ENCODE peak calls at places on chromosomes 1 and 21, in nine cellular contexts. One of them, this sample, is unnamed.

GRCh38 chr1:178196631-178197030 is 102.7 kb downstream of the RASAL2 start:
- DNase-seq in cardiac muscle cell: no peak
- DNase-seq in stomach: no peak
- DNase-seq in fibroblast of mammary gland: no peak
- DNase-seq in neural crest cell: no peak
- DNase-seq in A549: no peak
- DNase-seq in tibial nerve: no peak
- DNase-seq in dorsolateral prefrontal cortex: no peak
- DNase-seq in mesothelial cell of epicardium: no peak
- DNase-seq in this sample: no peak

GRCh38 chr1:145845514-145846161 is at the start of gene NUDT17:
- DNase-seq in cardiac muscle cell: peak
- DNase-seq in stomach: peak
- DNase-seq in fibroblast of mammary gland: peak
- DNase-seq in neural crest cell: peak
- DNase-seq in A549: peak
- DNase-seq in tibial nerve: peak
- DNase-seq in dorsolateral prefrontal cortex: peak
- DNase-seq in mesothelial cell of epicardium: peak
- DNase-seq in this sample: peak

GRCh38 chr21:35457097-35457496 is 408.0 kb upstream of the RUNX1 start:
- DNase-seq in cardiac muscle cell: no peak
- DNase-seq in stomach: no peak
- DNase-seq in fibroblast of mammary gland: no peak
- DNase-seq in neural crest cell: no peak
- DNase-seq in A549: no peak
- DNase-seq in tibial nerve: no peak
- DNase-seq in dorsolateral prefrontal cortex: no peak
- DNase-seq in mesothelial cell of epicardium: no peak
- DNase-seq in this sample: no peak

GRCh38 chr1:234065794-234066447 is 161.4 kb downstream of the SLC35F3 start:
- DNase-seq in cardiac muscle cell: peak
- DNase-seq in stomach: peak
- DNase-seq in fibroblast of mammary gland: peak
- DNase-seq in neural crest cell: peak
- DNase-seq in A549: peak
- DNase-seq in tibial nerve: peak
- DNase-seq in dorsolateral prefrontal cortex: peak
- DNase-seq in mesothelial cell of epicardium: peak
- DNase-seq in this sample: peak

GRCh38 chr1:179144621-179145020 is 62.8 kb downstream of the TOR3A start:
- DNase-seq in cardiac muscle cell: no peak
- DNase-seq in stomach: no peak
- DNase-seq in fibroblast of mammary gland: peak
- DNase-seq in neural crest cell: no peak
- DNase-seq in A549: no peak
- DNase-seq in tibial nerve: no peak
- DNase-seq in dorsolateral prefrontal cortex: no peak
- DNase-seq in mesothelial cell of epicardium: no peak
- DNase-seq in this sample: no peak

GRCh38 chr1:73040811-73041210 is 758.5 kb upstream of the NEGR1 start:
- DNase-seq in cardiac muscle cell: no peak
- DNase-seq in stomach: no peak
- DNase-seq in fibroblast of mammary gland: no peak
- DNase-seq in neural crest cell: no peak
- DNase-seq in A549: no peak
- DNase-seq in tibial nerve: no peak
- DNase-seq in dorsolateral prefrontal cortex: no peak
- DNase-seq in mesothelial cell of epicardium: no peak
- DNase-seq in this sample: no peak

GRCh38 chr1:202247837-202248795 is 54.5 kb downstream of the LGR6 start:
- DNase-seq in cardiac muscle cell: no peak
- DNase-seq in stomach: no peak
- DNase-seq in fibroblast of mammary gland: no peak
- DNase-seq in neural crest cell: no peak
- DNase-seq in A549: no peak
- DNase-seq in tibial nerve: no peak
- DNase-seq in dorsolateral prefrontal cortex: no peak
- DNase-seq in mesothelial cell of epicardium: no peak
- DNase-seq in this sample: no peak

GRCh38 chr1:92759361-92759760 is 25.5 kb downstream of the EVI5 start:
- DNase-seq in cardiac muscle cell: no peak
- DNase-seq in stomach: no peak
- DNase-seq in fibroblast of mammary gland: peak
- DNase-seq in neural crest cell: no peak
- DNase-seq in A549: no peak
- DNase-seq in tibial nerve: no peak
- DNase-seq in dorsolateral prefrontal cortex: no peak
- DNase-seq in mesothelial cell of epicardium: no peak
- DNase-seq in this sample: no peak

GRCh38 chr21:45021428-45022347 is 52.7 kb upstream of the ADARB1 start:
- DNase-seq in cardiac muscle cell: no peak
- DNase-seq in stomach: no peak
- DNase-seq in fibroblast of mammary gland: no peak
- DNase-seq in neural crest cell: peak
- DNase-seq in A549: no peak
- DNase-seq in tibial nerve: no peak
- DNase-seq in dorsolateral prefrontal cortex: no peak
- DNase-seq in mesothelial cell of epicardium: no peak
- DNase-seq in this sample: peak

GRCh38 chr1:202439308-202439707 is 90.8 kb downstream of the PPP1R12B start:
- DNase-seq in cardiac muscle cell: no peak
- DNase-seq in stomach: no peak
- DNase-seq in fibroblast of mammary gland: no peak
- DNase-seq in neural crest cell: no peak
- DNase-seq in A549: no peak
- DNase-seq in tibial nerve: no peak
- DNase-seq in dorsolateral prefrontal cortex: no peak
- DNase-seq in mesothelial cell of epicardium: peak
- DNase-seq in this sample: no peak

GRCh38 chr1:38508272-38508671 is 351.3 kb downstream of the RRAGC start:
- DNase-seq in cardiac muscle cell: no peak
- DNase-seq in stomach: no peak
- DNase-seq in fibroblast of mammary gland: no peak
- DNase-seq in neural crest cell: no peak
- DNase-seq in A549: no peak
- DNase-seq in tibial nerve: no peak
- DNase-seq in dorsolateral prefrontal cortex: no peak
- DNase-seq in mesothelial cell of epicardium: no peak
- DNase-seq in this sample: no peak

GRCh38 chr1:237205400-237206064 is 163.5 kb downstream of the RYR2 start:
- DNase-seq in cardiac muscle cell: no peak
- DNase-seq in stomach: no peak
- DNase-seq in fibroblast of mammary gland: peak
- DNase-seq in neural crest cell: no peak
- DNase-seq in A549: peak
- DNase-seq in tibial nerve: no peak
- DNase-seq in dorsolateral prefrontal cortex: no peak
- DNase-seq in mesothelial cell of epicardium: no peak
- DNase-seq in this sample: no peak

GRCh38 chr1:160309183-160309535 is 24.2 kb upstream of the PEX19 start:
- DNase-seq in cardiac muscle cell: no peak
- DNase-seq in stomach: no peak
- DNase-seq in fibroblast of mammary gland: peak
- DNase-seq in neural crest cell: no peak
- DNase-seq in A549: no peak
- DNase-seq in tibial nerve: no peak
- DNase-seq in dorsolateral prefrontal cortex: no peak
- DNase-seq in mesothelial cell of epicardium: no peak
- DNase-seq in this sample: no peak

GRCh38 chr1:208445710-208446702 is 201.8 kb upstream of the PLXNA2 start:
- DNase-seq in cardiac muscle cell: no peak
- DNase-seq in stomach: no peak
- DNase-seq in fibroblast of mammary gland: no peak
- DNase-seq in neural crest cell: no peak
- DNase-seq in A549: peak
- DNase-seq in tibial nerve: no peak
- DNase-seq in dorsolateral prefrontal cortex: no peak
- DNase-seq in mesothelial cell of epicardium: no peak
- DNase-seq in this sample: no peak

GRCh38 chr1:30759718-30760281 is 2.2 kb upstream of the LAPTM5 start:
- DNase-seq in cardiac muscle cell: no peak
- DNase-seq in stomach: no peak
- DNase-seq in fibroblast of mammary gland: no peak
- DNase-seq in neural crest cell: no peak
- DNase-seq in A549: no peak
- DNase-seq in tibial nerve: no peak
- DNase-seq in dorsolateral prefrontal cortex: no peak
- DNase-seq in mesothelial cell of epicardium: no peak
- DNase-seq in this sample: no peak

GRCh38 chr1:154335351-154335714 is 10.0 kb downstream of the ATP8B2 start:
- DNase-seq in cardiac muscle cell: no peak
- DNase-seq in stomach: no peak
- DNase-seq in fibroblast of mammary gland: no peak
- DNase-seq in neural crest cell: no peak
- DNase-seq in A549: no peak
- DNase-seq in tibial nerve: no peak
- DNase-seq in dorsolateral prefrontal cortex: no peak
- DNase-seq in mesothelial cell of epicardium: no peak
- DNase-seq in this sample: no peak
- TF ChIP-seq CTCF in cardiac muscle cell: no peak
- TF ChIP-seq CTCF in stomach: no peak
- TF ChIP-seq CTCF in fibroblast of mammary gland: no peak
- TF ChIP-seq CTCF in neural crest cell: peak
- TF ChIP-seq CTCF in A549: peak
- TF ChIP-seq CTCF in tibial nerve: peak
- TF ChIP-seq CTCF in dorsolateral prefrontal cortex: no peak
- TF ChIP-seq CTCF in mesothelial cell of epicardium: peak
- TF ChIP-seq CTCF in this sample: no peak

DNA sequence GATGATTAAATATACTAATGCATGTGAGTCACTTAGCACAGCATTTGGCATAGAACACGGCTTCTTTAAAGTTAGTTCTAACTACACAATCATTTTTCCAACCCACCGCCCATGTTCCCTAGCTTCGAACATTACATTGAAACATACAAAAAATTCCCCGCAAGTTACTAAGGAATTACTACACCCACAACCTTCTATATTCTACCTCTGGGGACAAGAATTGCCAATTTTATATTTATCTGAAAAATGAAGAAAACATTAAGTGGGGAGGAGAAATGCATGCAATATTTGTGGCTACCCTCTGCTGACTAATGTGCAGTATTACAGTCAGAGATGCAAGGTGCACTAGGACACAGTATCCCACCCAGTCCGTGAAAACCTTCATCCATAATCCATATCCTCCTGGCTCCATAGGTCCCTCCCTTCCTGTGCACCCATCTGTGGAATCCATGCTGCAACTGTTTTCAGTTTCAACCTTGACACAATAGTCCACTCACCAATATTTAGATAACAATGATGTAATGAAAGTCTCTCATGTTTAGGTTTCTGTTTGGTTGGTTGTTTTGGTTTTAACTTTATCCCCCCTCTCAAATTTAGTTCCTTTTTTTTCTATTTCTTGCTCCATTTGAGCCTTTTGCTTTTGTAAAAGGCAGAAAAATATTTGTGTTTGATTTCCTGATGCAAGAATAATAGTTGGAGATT is 31.6 kb downstream of the RGS5 start:
- DNase-seq in cardiac muscle cell: no peak
- DNase-seq in stomach: no peak
- DNase-seq in fibroblast of mammary gland: peak
- DNase-seq in neural crest cell: no peak
- DNase-seq in A549: no peak
- DNase-seq in tibial nerve: no peak
- DNase-seq in dorsolateral prefrontal cortex: no peak
- DNase-seq in mesothelial cell of epicardium: no peak
- DNase-seq in this sample: no peak
- TF ChIP-seq CTCF in cardiac muscle cell: peak
- TF ChIP-seq CTCF in stomach: no peak
- TF ChIP-seq CTCF in fibroblast of mammary gland: peak
- TF ChIP-seq CTCF in neural crest cell: peak
- TF ChIP-seq CTCF in A549: no peak
- TF ChIP-seq CTCF in tibial nerve: peak
- TF ChIP-seq CTCF in dorsolateral prefrontal cortex: peak
- TF ChIP-seq CTCF in mesothelial cell of epicardium: peak
- TF ChIP-seq CTCF in this sample: peak

DNA sequence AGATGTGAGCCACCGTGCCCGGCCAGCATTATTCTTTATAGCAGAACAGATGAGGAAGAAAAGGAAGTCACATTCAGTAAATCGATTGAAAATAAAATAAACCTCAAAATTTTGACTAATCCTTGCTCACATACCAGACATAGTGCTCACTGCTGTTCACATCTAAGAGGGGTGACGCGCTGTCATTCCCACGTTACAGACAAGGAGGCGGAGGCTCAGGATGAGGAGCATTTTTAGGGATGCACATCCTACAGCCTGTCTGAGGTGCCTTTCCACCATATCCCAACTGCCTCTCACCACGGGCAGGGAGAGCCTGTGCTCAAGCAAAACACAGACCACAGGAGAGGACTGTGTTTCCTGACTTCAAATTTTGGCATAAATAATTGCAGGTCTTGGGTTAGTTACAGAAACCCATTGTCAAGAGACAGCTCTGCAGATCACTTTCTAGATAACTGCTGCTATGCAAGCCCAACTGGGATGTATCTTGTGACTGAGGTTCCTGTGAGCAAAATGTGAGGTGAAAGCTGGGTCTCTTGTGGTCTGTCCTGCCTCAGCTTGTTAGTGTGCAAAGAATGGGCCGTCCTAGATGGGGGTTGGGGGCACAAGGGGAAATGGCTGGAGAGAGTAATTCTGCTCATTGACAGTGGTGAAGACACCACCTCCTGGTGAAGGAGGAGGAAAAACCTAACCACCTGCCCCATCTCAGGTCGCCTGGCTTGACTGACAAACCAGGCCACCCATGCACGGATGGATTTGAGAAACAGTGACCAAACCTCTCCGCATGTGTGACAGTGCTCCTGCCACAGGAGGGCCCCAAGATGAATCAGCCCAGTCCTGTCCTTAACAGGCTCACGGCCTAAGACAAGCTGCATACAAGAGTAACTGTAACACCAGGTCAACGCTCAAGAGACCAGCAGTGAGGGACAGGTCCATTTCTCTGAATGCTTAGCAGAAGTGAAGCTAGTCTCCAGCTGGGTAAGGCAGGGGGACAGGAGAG is 8.2 kb downstream of the TNN start:
- DNase-seq in cardiac muscle cell: no peak
- DNase-seq in stomach: no peak
- DNase-seq in fibroblast of mammary gland: peak
- DNase-seq in neural crest cell: no peak
- DNase-seq in A549: no peak
- DNase-seq in tibial nerve: no peak
- DNase-seq in dorsolateral prefrontal cortex: no peak
- DNase-seq in mesothelial cell of epicardium: no peak
- DNase-seq in this sample: no peak
- TF ChIP-seq CTCF in cardiac muscle cell: no peak
- TF ChIP-seq CTCF in stomach: no peak
- TF ChIP-seq CTCF in fibroblast of mammary gland: no peak
- TF ChIP-seq CTCF in neural crest cell: no peak
- TF ChIP-seq CTCF in A549: no peak
- TF ChIP-seq CTCF in tibial nerve: no peak
- TF ChIP-seq CTCF in dorsolateral prefrontal cortex: no peak
- TF ChIP-seq CTCF in mesothelial cell of epicardium: no peak
- TF ChIP-seq CTCF in this sample: no peak

DNA sequence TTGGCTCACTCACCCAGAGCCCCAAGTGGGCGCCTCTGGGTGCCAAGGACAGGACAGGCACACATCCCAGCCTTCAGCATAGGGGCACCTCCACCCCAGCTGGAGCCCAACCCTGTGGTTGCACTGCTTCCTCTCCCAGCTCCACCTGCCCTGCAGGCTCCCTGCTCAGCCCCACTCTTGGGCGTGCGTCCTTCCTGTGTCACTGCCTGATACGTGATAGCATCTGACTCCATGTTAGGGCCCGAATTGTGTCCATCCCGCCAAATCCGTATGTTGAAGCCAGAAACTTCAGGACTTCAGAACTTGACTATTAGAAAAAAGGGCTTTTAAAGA is 9.2 kb downstream of the TRIM11 start:
- DNase-seq in cardiac muscle cell: no peak
- DNase-seq in stomach: no peak
- DNase-seq in fibroblast of mammary gland: no peak
- DNase-seq in neural crest cell: no peak
- DNase-seq in A549: no peak
- DNase-seq in tibial nerve: no peak
- DNase-seq in dorsolateral prefrontal cortex: no peak
- DNase-seq in mesothelial cell of epicardium: no peak
- DNase-seq in this sample: no peak
- TF ChIP-seq CTCF in cardiac muscle cell: no peak
- TF ChIP-seq CTCF in stomach: no peak
- TF ChIP-seq CTCF in fibroblast of mammary gland: no peak
- TF ChIP-seq CTCF in neural crest cell: no peak
- TF ChIP-seq CTCF in A549: no peak
- TF ChIP-seq CTCF in tibial nerve: no peak
- TF ChIP-seq CTCF in dorsolateral prefrontal cortex: no peak
- TF ChIP-seq CTCF in mesothelial cell of epicardium: no peak
- TF ChIP-seq CTCF in this sample: no peak

This sample was measured in nephron progenitor cell.